ENCODE peak calls at places on chromosome 21, in nine cellular contexts. M is brain microvascular endothelial cell, N is AG20443, E is adrenal gland, Z is pons, K is GM04504, X is heart right ventricle, C is Calu3, Q is SW480. J is an unnamed sample.

GRCh38 chr21:15431053-15431452 is 298.7 kb upstream of the USP25 start:
- DNase-seq in M (no peak), N (no peak), E (no peak), Z (no peak), K (no peak), X (no peak), C (no peak), Q (no peak), J (no peak)

GRCh38 chr21:41529769-41530168 is 21.8 kb upstream of the TMPRSS2 start:
- DNase-seq in M (no peak), N (no peak), E (no peak), Z (no peak), K (no peak), X (no peak), C (no peak), Q (no peak), J (no peak)

GRCh38 chr21:46320331-46320801 is 3.3 kb downstream of the C21orf58 start:
- DNase-seq in M (no peak), N (no peak), E (no peak), Z (no peak), K (no peak), X (no peak), C (no peak), Q (no peak), J (no peak)

GRCh38 chr21:15057290-15057689 is 7.5 kb downstream of the NRIP1 start:
- DNase-seq in M (no peak), N (no peak), E (no peak), Z (no peak), K (no peak), X (no peak), C (no peak), Q (no peak), J (no peak)

GRCh38 chr21:28186604-28187003 is 806.1 kb downstream of the LTN1 start:
- DNase-seq in M (no peak), N (no peak), E (no peak), Z (no peak), K (no peak), X (no peak), C (no peak), Q (no peak), J (no peak)

GRCh38 chr21:36890086-36890485 is 76.4 kb downstream of the HLCS start:
- DNase-seq in M (no peak), N (no peak), E (no peak), Z (no peak), K (no peak), X (no peak), C (no peak), Q (no peak), J (no peak)

GRCh38 chr21:26945916-26946315 is 21.0 kb downstream of the ADAMTS5 start:
- DNase-seq in M (no peak), N (peak), E (no peak), Z (peak), K (no peak), X (peak), C (no peak), Q (no peak), J (no peak)

GRCh38 chr21:41359289-41359688 is 2.5 kb upstream of the MX2 start:
- DNase-seq in M (no peak), N (no peak), E (no peak), Z (no peak), K (no peak), X (no peak), C (no peak), Q (no peak), J (no peak)

GRCh38 chr21:42734323-42734971 is 81.0 kb downstream of the PDE9A start:
- DNase-seq in M (no peak), N (no peak), E (no peak), Z (no peak), K (no peak), X (no peak), C (no peak), Q (peak), J (no peak)

GRCh38 chr21:35458406-35458805 is 409.3 kb upstream of the RUNX1 start:
- DNase-seq in M (no peak), N (no peak), E (no peak), Z (no peak), K (no peak), X (no peak), C (no peak), Q (no peak), J (no peak)

GRCh38 chr21:40129809-40130208 is 262.6 kb downstream of the PCP4 start:
- DNase-seq in M (no peak), N (no peak), E (no peak), Z (no peak), K (no peak), X (no peak), C (no peak), Q (no peak), J (no peak)

GRCh38 chr21:39593522-39593921 is 19.2 kb upstream of the B3GALT5 start:
- DNase-seq in M (no peak), N (no peak), E (no peak), Z (no peak), K (no peak), X (no peak), C (no peak), Q (no peak), J (no peak)

GRCh38 chr21:28704746-28705145 is 287.9 kb downstream of the LTN1 start:
- DNase-seq in M (no peak), N (no peak), E (no peak), Z (no peak), K (no peak), X (peak), C (no peak), Q (no peak), J (no peak)

GRCh38 chr21:17612023-17612564 is 607 bp downstream of the BTG3 start:
- DNase-seq in M (peak), N (peak), E (peak), Z (no peak), K (no peak), X (peak), C (peak), Q (peak), J (no peak)

GRCh38 chr21:45822429-45823099 is 159.0 kb upstream of the COL6A1 start:
- DNase-seq in M (no peak), N (no peak), E (no peak), Z (no peak), K (no peak), X (no peak), C (no peak), Q (no peak), J (no peak)

GRCh38 chr21:46100020-46100419 is 2.1 kb downstream of the COL6A2 start:
- DNase-seq in M (no peak), N (no peak), E (no peak), Z (no peak), K (no peak), X (no peak), C (no peak), Q (no peak), J (no peak)

GRCh38 chr21:16241500-16241963 is 511.8 kb downstream of the USP25 start:
- DNase-seq in M (no peak), N (no peak), E (no peak), Z (no peak), K (no peak), X (no peak), C (no peak), Q (no peak), J (no peak)

GRCh38 chr21:42238185-42238934 is 19.4 kb downstream of the ABCG1 start:
- DNase-seq in M (no peak), N (no peak), E (no peak), Z (no peak), K (no peak), X (no peak), C (no peak), Q (no peak), J (no peak)

GRCh38 chr21:17532292-17532691 is 19.4 kb downstream of the CXADR start:
- DNase-seq in M (no peak), N (no peak), E (no peak), Z (no peak), K (no peak), X (no peak), C (no peak), Q (no peak), J (no peak)

GRCh38 chr21:32135401-32136363 is 143.2 kb downstream of the MIS18A start:
- DNase-seq in M (peak), N (peak), E (no peak), Z (no peak), K (peak), X (no peak), C (no peak), Q (no peak), J (peak)

GRCh38 chr21:16587671-16588379 is 858.0 kb downstream of the USP25 start:
- DNase-seq in M (no peak), N (peak), E (peak), Z (peak), K (peak), X (no peak), C (no peak), Q (no peak), J (peak)

GRCh38 chr21:40049031-40049958 is 182.1 kb downstream of the PCP4 start:
- DNase-seq in M (no peak), N (no peak), E (peak), Z (no peak), K (no peak), X (no peak), C (no peak), Q (peak), J (no peak)

GRCh38 chr21:15097580-15097979 is 32.8 kb upstream of the NRIP1 start:
- DNase-seq in M (no peak), N (no peak), E (no peak), Z (no peak), K (no peak), X (no peak), C (no peak), Q (no peak), J (no peak)

GRCh38 chr21:23887709-23888303 is 1719.5 kb downstream of the MRPL39 start:
- DNase-seq in M (no peak), N (no peak), E (no peak), Z (no peak), K (no peak), X (no peak), C (no peak), Q (peak), J (no peak)

GRCh38 chr21:16570856-16571255 is 841.1 kb downstream of the USP25 start:
- DNase-seq in M (no peak), N (no peak), E (no peak), Z (peak), K (no peak), X (no peak), C (no peak), Q (no peak), J (no peak)

GRCh38 chr21:16420086-16420724 is 690.4 kb downstream of the USP25 start:
- DNase-seq in M (peak), N (peak), E (peak), Z (peak), K (no peak), X (no peak), C (peak), Q (no peak), J (no peak)

GRCh38 chr21:32415451-32415850 is 2.9 kb downstream of the EVA1C start:
- DNase-seq in M (no peak), N (no peak), E (no peak), Z (no peak), K (no peak), X (no peak), C (no peak), Q (no peak), J (no peak)

GRCh38 chr21:17343055-17343454 is 169.8 kb upstream of the CXADR start:
- DNase-seq in M (peak), N (no peak), E (no peak), Z (no peak), K (no peak), X (no peak), C (peak), Q (peak), J (no peak)

J was measured in AG09309.